ENCODE peak calls at places on chromosomes 7 and 10, in ten cellular contexts. One of them, this sample, is unnamed.

GRCh38 chr7:3432916-3433315 is 131.9 kb downstream of the SDK1 start:
- DNase-seq in H4: no peak
- DNase-seq in SJSA1: no peak
- DNase-seq in islet precursor cell: no peak
- DNase-seq in effector memory CD4-positive, alpha-beta T cell: no peak
- DNase-seq in H54: no peak
- DNase-seq in stimulated activated CD4-positive, alpha-beta T cell treated with anti-CD3 and anti-CD28 coated beads, TNF-alpha, amount 100 ng/mL, for 24 hours: no peak
- DNase-seq in NCI-H1436: no peak
- DNase-seq in EH: no peak
- DNase-seq in mucosa of gallbladder: no peak
- DNase-seq in this sample: no peak

GRCh38 chr10:129853236-129853946 is 110.7 kb downstream of the EBF3 start:
- DNase-seq in H54: no peak
- DNase-seq in SJSA1: no peak
- DNase-seq in NCI-H1436: peak
- DNase-seq in effector memory CD4-positive, alpha-beta T cell: no peak
- DNase-seq in mucosa of gallbladder: peak
- DNase-seq in H4: no peak
- DNase-seq in EH: no peak
- DNase-seq in stimulated activated CD4-positive, alpha-beta T cell treated with anti-CD3 and anti-CD28 coated beads, TNF-alpha, amount 100 ng/mL, for 24 hours: no peak
- DNase-seq in islet precursor cell: peak
- DNase-seq in this sample: no peak

GRCh38 chr10:116608683-116609594 is 11.8 kb upstream of the PNLIPRP2 start:
- DNase-seq in H54: no peak
- DNase-seq in NCI-H1436: no peak
- DNase-seq in EH: no peak
- DNase-seq in H4: no peak
- DNase-seq in effector memory CD4-positive, alpha-beta T cell: no peak
- DNase-seq in stimulated activated CD4-positive, alpha-beta T cell treated with anti-CD3 and anti-CD28 coated beads, TNF-alpha, amount 100 ng/mL, for 24 hours: no peak
- DNase-seq in SJSA1: no peak
- DNase-seq in islet precursor cell: peak
- DNase-seq in mucosa of gallbladder: no peak
- DNase-seq in this sample: no peak

GRCh38 chr10:118939216-118940007 is 90.1 kb upstream of the NANOS1 start:
- DNase-seq in H4: no peak
- DNase-seq in H54: no peak
- DNase-seq in NCI-H1436: no peak
- DNase-seq in stimulated activated CD4-positive, alpha-beta T cell treated with anti-CD3 and anti-CD28 coated beads, TNF-alpha, amount 100 ng/mL, for 24 hours: no peak
- DNase-seq in mucosa of gallbladder: no peak
- DNase-seq in SJSA1: no peak
- DNase-seq in islet precursor cell: no peak
- DNase-seq in effector memory CD4-positive, alpha-beta T cell: no peak
- DNase-seq in EH: peak
- DNase-seq in this sample: no peak

GRCh38 chr10:22476601-22477364 is 131.5 kb downstream of the SPAG6 start:
- DNase-seq in NCI-H1436: no peak
- DNase-seq in H54: no peak
- DNase-seq in SJSA1: no peak
- DNase-seq in effector memory CD4-positive, alpha-beta T cell: no peak
- DNase-seq in islet precursor cell: peak
- DNase-seq in stimulated activated CD4-positive, alpha-beta T cell treated with anti-CD3 and anti-CD28 coated beads, TNF-alpha, amount 100 ng/mL, for 24 hours: no peak
- DNase-seq in EH: no peak
- DNase-seq in mucosa of gallbladder: no peak
- DNase-seq in H4: no peak
- DNase-seq in this sample: no peak

GRCh38 chr10:70306168-70306705 is 22.4 kb upstream of the NPFFR1 start:
- DNase-seq in SJSA1: no peak
- DNase-seq in mucosa of gallbladder: no peak
- DNase-seq in H54: no peak
- DNase-seq in stimulated activated CD4-positive, alpha-beta T cell treated with anti-CD3 and anti-CD28 coated beads, TNF-alpha, amount 100 ng/mL, for 24 hours: no peak
- DNase-seq in H4: no peak
- DNase-seq in NCI-H1436: no peak
- DNase-seq in EH: no peak
- DNase-seq in islet precursor cell: no peak
- DNase-seq in effector memory CD4-positive, alpha-beta T cell: no peak
- DNase-seq in this sample: no peak

GRCh38 chr7:140674899-140675701 is 2.4 kb downstream of the ADCK2 start:
- DNase-seq in NCI-H1436: no peak
- DNase-seq in mucosa of gallbladder: no peak
- DNase-seq in H54: peak
- DNase-seq in islet precursor cell: peak
- DNase-seq in EH: peak
- DNase-seq in stimulated activated CD4-positive, alpha-beta T cell treated with anti-CD3 and anti-CD28 coated beads, TNF-alpha, amount 100 ng/mL, for 24 hours: no peak
- DNase-seq in SJSA1: peak
- DNase-seq in effector memory CD4-positive, alpha-beta T cell: no peak
- DNase-seq in H4: peak
- DNase-seq in this sample: no peak

GRCh38 chr7:8058852-8059251 is 90.3 kb downstream of the GLCCI1 start:
- DNase-seq in islet precursor cell: no peak
- DNase-seq in effector memory CD4-positive, alpha-beta T cell: no peak
- DNase-seq in H54: no peak
- DNase-seq in EH: no peak
- DNase-seq in NCI-H1436: no peak
- DNase-seq in stimulated activated CD4-positive, alpha-beta T cell treated with anti-CD3 and anti-CD28 coated beads, TNF-alpha, amount 100 ng/mL, for 24 hours: no peak
- DNase-seq in H4: no peak
- DNase-seq in mucosa of gallbladder: no peak
- DNase-seq in SJSA1: no peak
- DNase-seq in this sample: no peak

GRCh38 chr7:19410096-19410495 is 264.9 kb upstream of the FERD3L start:
- DNase-seq in SJSA1: no peak
- DNase-seq in effector memory CD4-positive, alpha-beta T cell: no peak
- DNase-seq in H4: no peak
- DNase-seq in islet precursor cell: no peak
- DNase-seq in H54: no peak
- DNase-seq in NCI-H1436: no peak
- DNase-seq in mucosa of gallbladder: no peak
- DNase-seq in EH: peak
- DNase-seq in stimulated activated CD4-positive, alpha-beta T cell treated with anti-CD3 and anti-CD28 coated beads, TNF-alpha, amount 100 ng/mL, for 24 hours: no peak
- DNase-seq in this sample: no peak

GRCh38 chr10:121551210-121551609 is 47.0 kb downstream of the FGFR2 start:
- DNase-seq in mucosa of gallbladder: no peak
- DNase-seq in SJSA1: no peak
- DNase-seq in H4: no peak
- DNase-seq in stimulated activated CD4-positive, alpha-beta T cell treated with anti-CD3 and anti-CD28 coated beads, TNF-alpha, amount 100 ng/mL, for 24 hours: no peak
- DNase-seq in NCI-H1436: no peak
- DNase-seq in EH: no peak
- DNase-seq in islet precursor cell: no peak
- DNase-seq in effector memory CD4-positive, alpha-beta T cell: no peak
- DNase-seq in H54: no peak
- DNase-seq in this sample: no peak

GRCh38 chr7:35702541-35702940 is 7.6 kb upstream of the HERPUD2 start:
- DNase-seq in H54: no peak
- DNase-seq in mucosa of gallbladder: no peak
- DNase-seq in stimulated activated CD4-positive, alpha-beta T cell treated with anti-CD3 and anti-CD28 coated beads, TNF-alpha, amount 100 ng/mL, for 24 hours: no peak
- DNase-seq in EH: no peak
- DNase-seq in SJSA1: no peak
- DNase-seq in effector memory CD4-positive, alpha-beta T cell: no peak
- DNase-seq in H4: no peak
- DNase-seq in NCI-H1436: no peak
- DNase-seq in islet precursor cell: peak
- DNase-seq in this sample: no peak

GRCh38 chr10:14008648-14009072 is 322.1 kb downstream of the FRMD4A start:
- DNase-seq in H4: no peak
- DNase-seq in islet precursor cell: no peak
- DNase-seq in effector memory CD4-positive, alpha-beta T cell: no peak
- DNase-seq in EH: peak
- DNase-seq in NCI-H1436: no peak
- DNase-seq in stimulated activated CD4-positive, alpha-beta T cell treated with anti-CD3 and anti-CD28 coated beads, TNF-alpha, amount 100 ng/mL, for 24 hours: no peak
- DNase-seq in SJSA1: peak
- DNase-seq in H54: no peak
- DNase-seq in mucosa of gallbladder: no peak
- DNase-seq in this sample: no peak